ENCODE peak calls at places on chromosomes 1 and 21, in nine cellular contexts. B is transverse colon, I is spleen, J is prostate gland, F is HCT116, Y is GM23338, Q is HL-60, S is upper lobe of left lung, H is endothelial cell of umbilical vein. E is an unnamed sample.

GRCh38 chr1:181504294-181505115 is 21.2 kb downstream of the CACNA1E start:
- DNase-seq in B (no peak), I (peak), J (no peak), F (peak), Y (peak), Q (peak), S (no peak), H (no peak), E (no peak)

GRCh38 chr1:168725060-168725459 is 3.9 kb downstream of the DPT start:
- DNase-seq in B (no peak), I (no peak), J (no peak), F (no peak), Y (no peak), Q (no peak), S (no peak), H (no peak), E (no peak)

GRCh38 chr1:7973086-7973485 is 11.6 kb downstream of the PARK7 start:
- DNase-seq in B (no peak), I (no peak), J (no peak), F (no peak), Y (no peak), Q (no peak), S (no peak), H (no peak), E (no peak)

GRCh38 chr1:31007462-31007991 is 58.0 kb downstream of the PUM1 start:
- DNase-seq in B (no peak), I (no peak), J (peak), F (no peak), Y (no peak), Q (no peak), S (no peak), H (peak), E (peak)

GRCh38 chr21:27507695-27508094 is 540.8 kb upstream of the ADAMTS5 start:
- DNase-seq in B (no peak), I (no peak), J (no peak), F (no peak), Y (no peak), Q (no peak), S (no peak), H (no peak), E (no peak)

GRCh38 chr1:224168859-224169380 is 14.1 kb upstream of the DEGS1 start:
- DNase-seq in B (no peak), I (no peak), J (no peak), F (no peak), Y (no peak), Q (peak), S (no peak), H (peak), E (no peak)

GRCh38 chr21:25509862-25510261 is 97.4 kb downstream of the MRPL39 start:
- DNase-seq in B (no peak), I (no peak), J (no peak), F (no peak), Y (no peak), Q (no peak), S (no peak), H (no peak), E (no peak)

GRCh38 chr1:32733573-32734321 is 31.2 kb upstream of the SYNC start:
- DNase-seq in B (no peak), I (no peak), J (no peak), F (no peak), Y (peak), Q (no peak), S (no peak), H (no peak), E (no peak)

GRCh38 chr1:6148497-6149241 is 31.5 kb downstream of the CHD5 start:
- DNase-seq in B (peak), I (peak), J (peak), F (peak), Y (peak), Q (peak), S (peak), H (peak), E (no peak)

GRCh38 chr1:174160109-174160473 is 771 bp downstream of the RABGAP1L start:
- DNase-seq in B (peak), I (peak), J (peak), F (no peak), Y (peak), Q (peak), S (peak), H (peak), E (no peak)

GRCh38 chr1:24540906-24541710 is 14.8 kb upstream of the NCMAP start:
- DNase-seq in B (peak), I (no peak), J (peak), F (no peak), Y (no peak), Q (no peak), S (peak), H (peak), E (no peak)

GRCh38 chr1:154467768-154468102 is 34.3 kb upstream of the TDRD10 start:
- DNase-seq in B (no peak), I (no peak), J (no peak), F (no peak), Y (no peak), Q (no peak), S (no peak), H (no peak), E (no peak)

GRCh38 chr1:79716481-79716880 is 710.0 kb upstream of the ADGRL4 start:
- DNase-seq in B (no peak), I (no peak), J (no peak), F (peak), Y (peak), Q (no peak), S (no peak), H (peak), E (no peak)

GRCh38 chr1:210625715-210626114 is 297.0 kb downstream of the HHAT start:
- DNase-seq in B (no peak), I (no peak), J (no peak), F (no peak), Y (no peak), Q (no peak), S (no peak), H (no peak), E (no peak)

GRCh38 chr21:34824314-34824713 is 155.5 kb downstream of the CLIC6 start:
- DNase-seq in B (no peak), I (no peak), J (no peak), F (no peak), Y (no peak), Q (no peak), S (no peak), H (no peak), E (no peak)

GRCh38 chr1:26349196-26349885 is 4.6 kb downstream of the CRYBG2 start:
- DNase-seq in B (no peak), I (no peak), J (no peak), F (no peak), Y (no peak), Q (no peak), S (no peak), H (no peak), E (no peak)

GRCh38 chr1:150551784-150552691 is 2.8 kb downstream of the ADAMTSL4 start:
- DNase-seq in B (peak), I (peak), J (peak), F (no peak), Y (no peak), Q (peak), S (peak), H (peak), E (no peak)

GRCh38 chr1:180178511-180179161 is 24.0 kb downstream of the QSOX1 start:
- DNase-seq in B (peak), I (peak), J (peak), F (peak), Y (peak), Q (peak), S (peak), H (peak), E (no peak)

GRCh38 chr21:45052960-45053359 is 21.4 kb upstream of the ADARB1 start:
- DNase-seq in B (no peak), I (no peak), J (no peak), F (no peak), Y (no peak), Q (no peak), S (peak), H (no peak), E (no peak)

GRCh38 chr1:9891207-9891606 is 18.9 kb downstream of the CTNNBIP1 start:
- DNase-seq in B (no peak), I (no peak), J (no peak), F (no peak), Y (no peak), Q (no peak), S (no peak), H (peak), E (no peak)

GRCh38 chr1:41766546-41766945 is 152.2 kb downstream of the HIVEP3 start:
- DNase-seq in B (no peak), I (no peak), J (no peak), F (no peak), Y (no peak), Q (no peak), S (no peak), H (no peak), E (no peak)

GRCh38 chr1:15255582-15256149 is 8.6 kb downstream of the FHAD1 start:
- DNase-seq in B (no peak), I (no peak), J (no peak), F (no peak), Y (no peak), Q (no peak), S (no peak), H (no peak), E (no peak)

GRCh38 chr1:115136706-115137105 is 47.4 kb upstream of the TSPAN2 start:
- DNase-seq in B (no peak), I (no peak), J (no peak), F (no peak), Y (no peak), Q (no peak), S (no peak), H (no peak), E (no peak)

GRCh38 chr1:115134231-115134630 is 44.9 kb upstream of the TSPAN2 start:
- DNase-seq in B (no peak), I (no peak), J (no peak), F (no peak), Y (no peak), Q (no peak), S (no peak), H (no peak), E (no peak)

GRCh38 chr1:115136106-115136505 is 46.8 kb upstream of the TSPAN2 start:
- DNase-seq in B (no peak), I (no peak), J (no peak), F (no peak), Y (no peak), Q (no peak), S (no peak), H (no peak), E (no peak)

GRCh38 chr1:115134850-115135484 is 45.7 kb upstream of the TSPAN2 start:
- DNase-seq in B (no peak), I (no peak), J (no peak), F (peak), Y (no peak), Q (no peak), S (no peak), H (peak), E (no peak)

DNA sequence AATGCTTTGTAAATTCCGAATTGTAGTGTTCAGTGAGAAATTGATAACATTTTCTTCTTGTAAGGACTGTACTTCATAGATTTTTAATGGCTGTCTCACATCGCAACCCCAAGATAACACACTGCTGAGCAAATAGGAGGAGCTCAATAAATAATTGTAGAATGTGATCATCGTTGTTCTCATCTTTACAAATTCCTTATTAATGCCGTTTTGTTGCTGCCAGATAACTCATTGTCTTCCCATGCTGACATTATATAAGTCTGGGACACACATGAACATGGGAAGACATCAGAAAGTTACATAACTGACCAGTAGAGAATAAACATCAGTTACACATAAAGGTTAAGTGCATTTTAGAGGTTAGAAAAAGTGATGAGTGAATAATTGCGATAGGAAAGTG is 46.4 kb upstream of the TSPAN2 start:
- DNase-seq in B (no peak), I (no peak), J (no peak), F (no peak), Y (no peak), Q (no peak), S (no peak), H (no peak), E (no peak)
- TF ChIP-seq POLR2AphosphoS5 in B (no peak), I (no peak), J (no peak), F (no peak), Y (no peak), Q (no peak), S (no peak), H (no peak), E (no peak)

GRCh38 chr1:207794861-207795260 is 43.0 kb downstream of the CD46 start:
- DNase-seq in B (no peak), I (no peak), J (no peak), F (no peak), Y (no peak), Q (no peak), S (no peak), H (peak), E (no peak)
- H3K27ac ChIP-seq in B (no peak), I (no peak), J (peak), F (no peak), Y (no peak), Q (no peak), S (no peak), H (no peak), E (peak)

DNA sequence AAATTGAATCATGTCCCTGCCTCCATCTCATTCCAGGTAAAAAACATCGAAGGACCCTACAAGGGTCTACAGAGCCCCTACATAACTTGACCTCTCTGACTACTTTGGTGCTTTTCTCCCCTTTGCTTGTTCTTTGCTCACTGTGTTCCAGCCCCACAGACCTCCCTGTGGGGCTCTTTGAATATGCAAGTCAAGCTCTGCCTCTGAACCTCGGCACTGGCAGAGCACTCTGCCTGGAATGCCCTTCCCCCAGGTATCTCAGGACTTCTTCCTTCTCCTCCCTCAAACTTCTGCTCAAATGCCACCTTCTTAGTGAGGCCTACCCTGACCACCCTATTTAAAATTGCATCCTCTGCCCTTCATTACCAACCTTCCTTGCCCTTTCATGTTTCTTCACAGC is 87.8 kb upstream of the CD34 start:
- DNase-seq in B (no peak), I (no peak), J (no peak), F (no peak), Y (peak), Q (no peak), S (no peak), H (no peak), E (no peak)
- TF ChIP-seq POLR2AphosphoS5 in B (no peak), I (no peak), J (no peak), F (no peak), Y (no peak), Q (no peak), S (no peak), H (no peak), E (no peak)

GRCh38 chr1:29186707-29187106 is 5.0 kb upstream of the SRSF4 start:
- DNase-seq in B (no peak), I (no peak), J (no peak), F (no peak), Y (peak), Q (no peak), S (peak), H (no peak), E (no peak)
- H3K27ac ChIP-seq in B (no peak), I (no peak), J (no peak), F (no peak), Y (peak), Q (no peak), S (no peak), H (no peak), E (no peak)

GRCh38 chr1:17084787-17085186 is 31.0 kb upstream of the SDHB start:
- DNase-seq in B (no peak), I (no peak), J (no peak), F (no peak), Y (no peak), Q (no peak), S (no peak), H (no peak), E (no peak)
- TF ChIP-seq POLR2AphosphoS5 in B (no peak), I (no peak), J (no peak), F (no peak), Y (no peak), Q (no peak), S (no peak), H (no peak), E (no peak)

GRCh38 chr21:38810034-38810825 is 4.5 kb downstream of the ETS2 start:
- DNase-seq in B (no peak), I (no peak), J (no peak), F (no peak), Y (no peak), Q (no peak), S (no peak), H (no peak), E (no peak)
- H3K27ac ChIP-seq in B (peak), I (peak), J (peak), F (no peak), Y (peak), Q (no peak), S (peak), H (peak), E (no peak)

GRCh38 chr1:228376262-228376628 is 30.4 kb downstream of the TRIM11 start:
- DNase-seq in B (no peak), I (no peak), J (no peak), F (no peak), Y (no peak), Q (no peak), S (no peak), H (no peak), E (no peak)

GRCh38 chr1:228375578-228376261 is 30.9 kb downstream of the TRIM11 start:
- DNase-seq in B (no peak), I (peak), J (no peak), F (no peak), Y (no peak), Q (no peak), S (no peak), H (no peak), E (no peak)

GRCh38 chr1:228373004-228373680 is 33.5 kb downstream of the TRIM11 start:
- DNase-seq in B (no peak), I (no peak), J (no peak), F (no peak), Y (no peak), Q (no peak), S (no peak), H (no peak), E (no peak)

GRCh38 chr1:228373681-228374571 is 32.7 kb downstream of the TRIM11 start:
- DNase-seq in B (no peak), I (peak), J (no peak), F (no peak), Y (no peak), Q (no peak), S (no peak), H (no peak), E (no peak)

DNA sequence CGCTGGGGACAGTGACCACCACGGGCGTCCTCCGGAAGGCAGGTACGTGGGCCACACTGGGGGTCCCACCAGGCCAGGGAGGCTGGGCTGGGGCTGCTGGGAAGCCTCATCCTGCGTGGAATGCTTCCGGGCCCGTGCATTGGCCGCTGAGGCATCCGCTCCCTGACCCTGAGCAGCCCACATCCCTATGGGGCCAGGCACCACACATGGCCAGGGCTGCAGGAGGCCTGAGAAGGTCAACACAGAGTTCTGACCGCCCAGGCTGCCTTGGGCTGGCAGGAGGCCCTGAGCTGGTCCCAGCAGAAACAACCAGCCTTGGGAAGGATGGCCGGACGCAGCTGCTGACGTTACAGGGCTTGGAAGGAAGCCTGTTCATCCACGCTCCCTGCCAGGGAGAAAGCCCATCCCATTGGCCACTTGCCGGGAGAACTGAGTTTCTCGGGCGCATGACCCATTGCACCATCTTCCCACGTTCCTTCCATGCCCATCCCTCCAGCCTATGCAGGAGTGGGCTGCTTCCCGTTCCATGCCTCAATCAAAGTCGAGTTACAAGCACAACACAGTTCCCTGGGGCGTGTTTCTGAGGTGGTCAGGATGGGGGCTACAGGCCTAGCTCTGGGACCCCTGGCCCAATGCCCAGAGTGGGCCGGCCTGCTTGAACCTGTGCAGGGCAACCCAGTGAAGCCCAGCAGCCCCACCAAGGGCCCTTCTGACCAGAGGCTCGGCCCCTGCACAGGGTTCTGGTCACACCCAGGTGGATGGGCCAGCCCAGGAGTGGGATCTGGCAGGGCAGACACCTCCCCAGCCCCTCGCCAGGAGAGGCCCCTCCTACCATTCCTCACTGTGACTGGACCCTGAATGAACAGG is 31.7 kb downstream of the TRIM11 start:
- DNase-seq in B (peak), I (peak), J (peak), F (no peak), Y (no peak), Q (no peak), S (no peak), H (peak), E (no peak)
- TF ChIP-seq POLR2AphosphoS5 in B (no peak), I (peak), J (peak), F (no peak), Y (no peak), Q (no peak), S (no peak), H (no peak), E (no peak)

GRCh38 chr21:42231761-42232160 is 12.8 kb downstream of the ABCG1 start:
- DNase-seq in B (no peak), I (peak), J (no peak), F (no peak), Y (no peak), Q (no peak), S (no peak), H (no peak), E (no peak)
- H3K27ac ChIP-seq in B (peak), I (peak), J (no peak), F (no peak), Y (no peak), Q (no peak), S (no peak), H (no peak), E (no peak)